ENCODE peak calls at places on chromosome 15, in six cellular contexts. L is sigmoid colon, B is A549, X is H1, R is stomach, A is transverse colon. N is an unnamed sample.

GRCh38 chr15:68283401-68283800 is 5.9 kb downstream of the FEM1B start:
- DNase-seq in A (no peak), B (no peak), X (no peak), L (no peak), R (no peak), N (no peak)

GRCh38 chr15:80977627-80978036 is 12.0 kb downstream of the MESD start:
- DNase-seq in A (peak), B (peak), L (peak), R (peak), X (peak), N (no peak)

GRCh38 chr15:70362911-70363310 is 265.2 kb upstream of the TLE3 start:
- DNase-seq in X (no peak), R (peak), A (peak), B (peak), L (peak), N (no peak)

GRCh38 chr15:32029862-32030781 is at the start of gene CHRNA7:
- DNase-seq in X (peak), A (peak), L (peak), R (peak), B (peak), N (no peak)

GRCh38 chr15:80777137-80777536 is 2.0 kb upstream of the CEMIP start:
- DNase-seq in X (no peak), L (no peak), B (peak), R (no peak), A (peak), N (no peak)

GRCh38 chr15:88247914-88248313 is 8.6 kb downstream of the NTRK3 start:
- DNase-seq in R (no peak), B (no peak), L (no peak), X (no peak), A (no peak), N (no peak)

GRCh38 chr15:74793135-74794028 is 11.5 kb downstream of the CSK start:
- DNase-seq in R (no peak), X (no peak), A (peak), B (no peak), L (peak), N (no peak)

GRCh38 chr15:74502301-74502700 is 38.7 kb upstream of the ARID3B start:
- DNase-seq in R (no peak), X (no peak), B (no peak), A (no peak), L (no peak), N (no peak)

GRCh38 chr15:45891766-45892165 is 256.9 kb downstream of the SQOR start:
- DNase-seq in X (no peak), B (no peak), R (peak), L (no peak), A (peak), N (no peak)

GRCh38 chr15:63042879-63043340 is 363 bp downstream of the TPM1 start:
- DNase-seq in R (no peak), L (no peak), X (no peak), B (no peak), A (no peak), N (no peak)

GRCh38 chr15:62439543-62440016 is 274.5 kb upstream of the C2CD4B start:
- DNase-seq in X (no peak), L (no peak), A (no peak), B (no peak), R (no peak), N (no peak)

GRCh38 chr15:64934023-64934422 is 22.3 kb downstream of the ANKDD1A start:
- DNase-seq in B (no peak), L (no peak), X (peak), A (no peak), R (no peak), N (peak)

GRCh38 chr15:80317389-80318169 is 65.6 kb upstream of the CTXND1 start:
- DNase-seq in A (no peak), X (no peak), L (peak), B (peak), R (no peak), N (peak)

GRCh38 chr15:65421360-65422215 is 1.2 kb downstream of the IGDCC4 start:
- DNase-seq in A (peak), X (peak), B (no peak), L (peak), R (no peak), N (no peak)

GRCh38 chr15:51621917-51622268 is 678 bp downstream of the DMXL2 start:
- DNase-seq in X (peak), R (peak), L (peak), B (peak), A (peak), N (no peak)

GRCh38 chr15:51621155-51621554 is 1.4 kb downstream of the DMXL2 start:
- DNase-seq in X (no peak), L (no peak), B (no peak), A (no peak), R (no peak), N (no peak)

GRCh38 chr15:51623386-51623938 is 891 bp upstream of the DMXL2 start:
- DNase-seq in B (peak), A (peak), R (no peak), L (no peak), X (no peak), N (no peak)

GRCh38 chr15:51624022-51624421 is 1.5 kb upstream of the DMXL2 start:
- DNase-seq in L (no peak), A (no peak), B (no peak), X (no peak), R (no peak), N (no peak)

GRCh38 chr15:51622269-51623180 is at the start of gene DMXL2:
- DNase-seq in R (peak), X (peak), L (peak), A (peak), B (peak), N (peak)
- TF ChIP-seq EP300 in R (no peak), X (no peak), L (no peak), A (no peak), B (no peak), N (no peak)

GRCh38 chr15:54567408-54568040 is 589.3 kb downstream of the UNC13C start:
- DNase-seq in L (no peak), R (no peak), A (no peak), B (no peak), X (no peak), N (no peak)
- TF ChIP-seq EP300 in L (no peak), R (no peak), A (no peak), B (no peak), X (no peak), N (no peak)

GRCh38 chr15:78194568-78194925 is 39.8 kb downstream of the ACSBG1 start:
- DNase-seq in L (no peak), B (no peak), R (peak), X (no peak), A (no peak), N (no peak)
- TF ChIP-seq EP300 in L (no peak), B (no peak), R (no peak), X (no peak), A (no peak), N (no peak)

GRCh38 chr15:100783296-100783695 is 96.3 kb upstream of the ALDH1A3 start:
- DNase-seq in X (peak), B (no peak), L (peak), A (no peak), R (peak), N (peak)
- TF ChIP-seq EP300 in X (no peak), B (no peak), L (no peak), A (no peak), R (no peak), N (no peak)

GRCh38 chr15:29540479-29540878 is 270.9 kb upstream of the NSMCE3 start:
- DNase-seq in L (no peak), A (no peak), X (no peak), R (no peak), B (no peak), N (no peak)
- TF ChIP-seq EP300 in L (no peak), A (no peak), X (no peak), R (no peak), B (no peak), N (no peak)

DNA sequence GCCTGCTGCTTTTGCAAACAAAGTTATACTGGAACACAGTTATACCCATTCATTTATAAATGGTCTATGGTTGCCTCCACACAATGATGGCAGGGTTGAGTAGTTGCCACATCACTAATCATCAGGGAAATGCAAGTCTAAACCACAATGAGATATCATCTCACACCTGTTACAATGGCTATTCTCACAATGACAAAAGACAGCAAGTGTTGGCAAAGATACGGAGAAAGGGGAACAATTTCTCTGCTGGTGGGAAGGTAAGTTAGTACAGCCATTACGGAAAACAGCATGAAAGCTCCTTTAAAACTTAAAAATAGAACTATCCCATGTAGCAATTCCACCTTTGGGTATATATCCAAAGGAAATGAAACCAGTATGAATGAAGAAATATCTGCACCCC is 261.4 kb downstream of the TJP1 start:
- DNase-seq in A (no peak), B (no peak), L (no peak), X (no peak), R (no peak), N (no peak)
- TF ChIP-seq EP300 in A (no peak), B (no peak), L (no peak), X (no peak), R (no peak), N (no peak)

GRCh38 chr15:48370460-48370859 is 39.2 kb downstream of the DUT start:
- DNase-seq in X (no peak), B (no peak), R (no peak), A (no peak), L (no peak), N (no peak)
- TF ChIP-seq EP300 in X (no peak), B (no peak), R (no peak), A (no peak), L (no peak), N (no peak)

DNA sequence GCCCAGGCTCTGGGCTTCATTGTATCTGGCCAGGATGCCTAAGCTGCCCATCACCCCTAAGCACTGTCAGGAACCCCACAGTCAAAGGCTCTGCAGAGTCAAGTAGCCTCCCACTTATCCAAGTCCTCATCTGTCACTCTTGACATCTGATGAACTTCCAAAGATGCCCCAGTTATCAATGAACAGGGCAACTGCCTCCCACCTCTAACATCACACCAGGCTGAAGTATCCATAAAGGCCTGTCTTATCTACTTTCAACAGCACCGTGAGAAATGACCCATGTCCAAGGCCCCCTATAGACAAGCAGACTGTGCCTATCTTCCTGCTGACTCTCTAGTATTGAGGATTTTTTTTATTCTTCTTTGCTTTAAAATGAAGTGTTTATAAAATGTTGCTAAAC is 56.4 kb downstream of the TRIM69 start:
- DNase-seq in A (no peak), R (no peak), B (no peak), L (no peak), X (no peak), N (no peak)
- TF ChIP-seq EP300 in A (no peak), R (no peak), B (no peak), L (no peak), X (no peak), N (no peak)

GRCh38 chr15:66654718-66655375 is 47.2 kb upstream of the SMAD6 start:
- DNase-seq in X (peak), A (no peak), R (peak), L (no peak), B (no peak), N (no peak)
- TF ChIP-seq EP300 in X (no peak), A (no peak), R (no peak), L (no peak), B (no peak), N (no peak)

GRCh38 chr15:59456114-59456513 is 18.1 kb downstream of the FAM81A start:
- DNase-seq in B (no peak), A (peak), R (peak), L (no peak), X (no peak), N (no peak)
- TF ChIP-seq EP300 in B (no peak), A (no peak), R (no peak), L (no peak), X (no peak), N (no peak)